ENCODE peak calls at places on chromosomes 2 and 18, in six cellular contexts. U, I, B, G, L and F are unnamed samples.

GRCh38 chr2:71897145-71897495 is 250.5 kb downstream of the CYP26B1 start:
- DNase-seq in U (no peak), I (no peak), B (no peak), G (no peak), L (no peak), F (no peak)

GRCh38 chr2:69781321-69782248 is 39.7 kb downstream of the ANXA4 start:
- DNase-seq in U (peak; percentile 51), I (no peak), B (no peak), G (peak; percentile 19), L (no peak), F (no peak)

GRCh38 chr2:44651974-44652373 is 289.5 kb upstream of the SIX3 start:
- DNase-seq in U (no peak), I (no peak), B (no peak), G (no peak), L (no peak), F (no peak)

GRCh38 chr2:149068996-149069888 is 30.7 kb downstream of the LYPD6B start:
- DNase-seq in U (no peak), I (no peak), B (no peak), G (peak; percentile 90), L (peak; percentile 90), F (no peak)

GRCh38 chr2:239318091-239318725 is 82.6 kb downstream of the HDAC4 start:
- DNase-seq in U (no peak), I (no peak), B (no peak), G (no peak), L (no peak), F (no peak)

GRCh38 chr2:8732601-8733000 is 50.7 kb downstream of the ID2 start:
- DNase-seq in U (no peak), I (no peak), B (no peak), G (no peak), L (no peak), F (no peak)

GRCh38 chr2:15303874-15304273 is 257.3 kb downstream of the NBAS start:
- DNase-seq in U (no peak), I (no peak), B (no peak), G (no peak), L (no peak), F (no peak)

GRCh38 chr2:106337963-106338515 is 130.2 kb downstream of the RGPD3 start:
- DNase-seq in U (no peak), I (no peak), B (no peak), G (no peak), L (no peak), F (no peak)

GRCh38 chr2:177243476-177243875 is 21.1 kb downstream of the NFE2L2 start:
- DNase-seq in U (no peak), I (no peak), B (no peak), G (no peak), L (peak; percentile 36), F (no peak)

GRCh38 chr2:189576361-189576760 is 4.2 kb downstream of the SLC40A1 start:
- DNase-seq in U (no peak), I (no peak), B (no peak), G (no peak), L (no peak), F (no peak)

GRCh38 chr2:169649278-169649677 is 44.9 kb downstream of the CFAP210 start:
- DNase-seq in U (no peak), I (no peak), B (no peak), G (no peak), L (no peak), F (no peak)

GRCh38 chr18:51427012-51427411 is 229.5 kb upstream of the MEX3C start:
- DNase-seq in U (peak; percentile 51), I (no peak), B (no peak), G (no peak), L (no peak), F (no peak)

GRCh38 chr2:222907790-222908431 is 47.1 kb downstream of the ACSL3 start:
- DNase-seq in U (no peak), I (no peak), B (no peak), G (no peak), L (peak; percentile 72), F (no peak)

GRCh38 chr2:222909276-222909675 is 48.4 kb downstream of the ACSL3 start:
- DNase-seq in U (no peak), I (no peak), B (no peak), G (no peak), L (no peak), F (no peak)

GRCh38 chr2:222912776-222913175 is 51.9 kb downstream of the ACSL3 start:
- DNase-seq in U (no peak), I (no peak), B (no peak), G (no peak), L (no peak), F (no peak)

GRCh38 chr2:222915092-222915957 is 54.5 kb downstream of the ACSL3 start:
- DNase-seq in U (peak; percentile 17), I (peak; percentile 4), B (no peak), G (peak; percentile 53), L (peak; percentile 56), F (no peak)

DNA sequence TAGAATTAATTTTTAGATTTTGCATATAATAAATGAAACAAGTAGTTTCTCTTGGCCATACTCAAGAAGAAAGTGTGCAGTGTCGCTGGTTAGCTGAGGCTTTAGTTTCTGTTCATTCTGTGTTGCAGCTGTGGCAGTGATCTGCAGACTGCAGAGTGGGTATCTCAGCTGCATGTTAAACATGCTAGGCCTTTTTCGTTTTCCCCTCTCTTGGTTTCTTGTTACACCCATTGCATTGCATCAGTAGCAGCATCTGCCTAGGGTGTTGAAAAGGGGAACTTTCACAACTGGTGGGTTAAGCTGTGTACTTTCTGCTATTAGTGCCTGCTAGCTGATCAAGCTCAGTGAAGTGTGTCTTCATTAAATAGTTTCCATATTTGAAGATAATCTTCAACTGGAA is 51.3 kb downstream of the ACSL3 start:
- DNase-seq in U (no peak), I (no peak), B (no peak), G (no peak), L (peak; percentile 44), F (peak; percentile 85)
- TF ChIP-seq EZH2phosphoT487 in U (no peak), I (no peak), B (no peak), G (no peak), L (no peak), F (no peak)

GRCh38 chr2:74384051-74384450 is 3.9 kb upstream of the DCTN1 start:
- DNase-seq in U (no peak), I (no peak), B (no peak), G (no peak), L (peak; percentile 60), F (no peak)
- H4K20me1 ChIP-seq in U (peaks cover 45% of the 10 kb centered on the region), I (no peaks in the 10 kb centered on the region), B (peaks cover 75% of the 10 kb centered on the region), G (no peaks in the 10 kb centered on the region), L (no peaks in the 10 kb centered on the region), F (no peaks in the 10 kb centered on the region)

DNA sequence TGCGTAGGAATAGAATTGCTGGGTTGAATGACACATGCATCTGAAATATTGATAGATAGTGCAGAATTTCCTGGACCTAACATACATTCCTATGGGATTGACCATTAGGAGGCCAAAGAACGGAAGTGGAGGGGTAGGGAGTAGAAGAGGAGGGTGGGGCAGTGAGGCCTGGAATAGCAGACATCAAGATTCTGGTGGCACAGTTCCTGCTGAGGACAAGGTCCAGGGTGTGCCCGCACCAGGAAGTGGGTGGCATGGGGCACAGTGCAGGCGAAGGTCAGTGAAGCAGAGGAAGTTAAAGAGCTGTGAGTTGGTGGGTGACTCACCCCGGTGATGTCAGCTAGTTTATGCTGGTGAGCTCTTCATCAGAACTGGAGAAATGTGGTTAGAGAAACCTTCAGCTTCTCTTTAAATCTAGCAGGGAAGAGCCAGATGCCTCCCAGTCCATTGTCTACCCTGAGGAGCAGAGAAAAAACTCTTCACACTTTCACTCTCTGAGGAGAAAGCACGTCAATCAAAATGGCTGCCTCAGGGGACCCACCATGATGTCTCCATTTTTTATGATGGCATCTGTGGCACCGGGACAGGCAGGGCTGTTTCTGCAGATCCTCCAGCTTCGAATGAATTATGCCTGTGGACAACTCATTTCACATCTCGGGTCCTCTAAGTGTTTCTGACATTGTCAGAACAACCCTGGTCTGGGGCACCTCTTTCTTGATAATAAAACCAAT is 55.9 kb upstream of the CTLA4 start:
- DNase-seq in U (peak; percentile 61), I (peak; percentile 62), B (no peak), G (peak; percentile 93), L (peak; percentile 95), F (peak; percentile 62)
- TF ChIP-seq EZH2phosphoT487 in U (no peak), I (no peak), B (no peak), G (no peak), L (peak; percentile 81), F (no peak)

DNA sequence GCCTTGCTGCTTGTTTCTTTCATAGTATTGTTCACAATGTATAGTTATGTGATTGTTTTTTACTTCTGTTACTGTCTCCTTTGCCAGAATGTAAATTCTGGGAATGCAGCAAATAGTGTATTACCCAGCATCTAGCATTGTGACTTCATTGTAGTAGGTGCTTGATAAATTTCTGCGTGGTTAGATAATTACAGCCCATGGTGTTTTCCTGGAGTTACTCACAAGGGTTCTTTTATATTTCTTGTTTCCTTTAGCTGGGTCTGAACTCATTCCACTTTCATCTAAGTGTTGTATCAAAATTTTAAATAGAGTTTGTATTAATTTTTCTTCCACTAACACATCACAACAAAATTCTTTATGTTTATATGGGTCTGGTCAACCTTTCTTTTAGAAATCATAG is 132.6 kb downstream of the MAP4K4 start:
- DNase-seq in U (no peak), I (no peak), B (no peak), G (no peak), L (no peak), F (no peak)
- H4K20me1 ChIP-seq in U (no peaks in the 10 kb centered on the region), I (no peaks in the 10 kb centered on the region), B (peaks cover 12% of the 10 kb centered on the region), G (no peaks in the 10 kb centered on the region), L (peaks cover 3% of the 10 kb centered on the region), F (no peaks in the 10 kb centered on the region)

GRCh38 chr2:16684676-16685339 is 19.2 kb upstream of the CYRIA start:
- DNase-seq in U (no peak), I (no peak), B (no peak), G (no peak), L (no peak), F (no peak)

GRCh38 chr2:16685340-16685715 is 19.7 kb upstream of the CYRIA start:
- DNase-seq in U (no peak), I (no peak), B (no peak), G (no peak), L (no peak), F (no peak)

GRCh38 chr2:16680294-16680693 is 14.7 kb upstream of the CYRIA start:
- DNase-seq in U (no peak), I (no peak), B (no peak), G (no peak), L (no peak), F (no peak)

GRCh38 chr2:16683576-16683975 is 17.9 kb upstream of the CYRIA start:
- DNase-seq in U (no peak), I (no peak), B (no peak), G (no peak), L (no peak), F (no peak)

DNA sequence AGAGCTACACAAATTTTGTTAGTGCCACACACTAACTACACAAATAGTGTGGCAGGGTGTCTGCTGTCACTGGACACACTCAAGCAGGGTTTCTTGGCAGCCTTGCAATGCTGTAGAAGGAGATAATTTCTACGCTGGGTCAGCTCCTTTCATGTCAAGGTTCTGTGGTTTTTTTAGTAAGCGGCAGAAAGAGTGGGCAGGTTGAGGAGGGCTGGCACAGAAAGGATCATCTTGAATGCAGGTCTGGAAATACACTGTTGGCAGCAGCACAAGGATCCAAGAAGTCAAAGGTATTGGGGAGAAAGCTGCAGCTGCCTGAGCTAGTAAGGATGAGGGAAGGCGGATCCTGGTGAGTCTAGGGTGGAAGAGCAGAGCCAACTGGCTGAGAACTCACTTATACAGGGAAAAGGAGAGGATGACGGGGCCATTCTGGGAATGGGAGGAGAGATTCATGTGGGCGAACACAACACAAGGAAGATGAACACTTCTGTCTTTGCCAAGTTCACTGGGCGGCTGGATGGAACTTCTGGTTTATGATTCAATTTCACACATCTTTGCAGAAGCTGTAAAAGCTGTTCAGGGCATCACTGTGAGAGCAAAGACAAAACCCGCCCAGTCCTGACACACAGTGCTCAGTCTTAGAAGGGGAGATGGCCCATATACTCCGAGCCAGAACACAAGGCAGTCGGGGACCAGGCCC is 16.9 kb upstream of the CYRIA start:
- DNase-seq in U (no peak), I (no peak), B (no peak), G (no peak), L (peak; percentile 15), F (no peak)
- TF ChIP-seq EZH2phosphoT487 in U (no peak), I (no peak), B (no peak), G (no peak), L (no peak), F (no peak)